ENCODE peak calls at places on chromosomes 5 and 9, in four cellular contexts. One of them, this sample, is unnamed.

GRCh38 chr5:124461857-124462423 is 284.5 kb downstream of the ZNF608 start:
- DNase-seq in H1: no peak
- DNase-seq in H9: no peak
- DNase-seq in IMR-90: no peak
- DNase-seq in this sample: no peak

GRCh38 chr9:78196258-78196657 is 39.6 kb upstream of the CEP78 start:
- DNase-seq in IMR-90: no peak
- DNase-seq in H9: no peak
- DNase-seq in H1: no peak
- DNase-seq in this sample: no peak

GRCh38 chr5:1835431-1835830 is 34.2 kb downstream of the NDUFS6 start:
- DNase-seq in H1: no peak
- DNase-seq in H9: no peak
- DNase-seq in IMR-90: no peak
- DNase-seq in this sample: no peak

GRCh38 chr5:135723451-135723850 is 111.0 kb upstream of the SLC25A48 start:
- DNase-seq in IMR-90: no peak
- DNase-seq in H9: no peak
- DNase-seq in H1: no peak
- DNase-seq in this sample: no peak

GRCh38 chr5:103006921-103007320 is 113.0 kb downstream of the GIN1 start:
- DNase-seq in IMR-90: no peak
- DNase-seq in H1: no peak
- DNase-seq in H9: no peak
- DNase-seq in this sample: peak

GRCh38 chr5:132300572-132301340 is 6.6 kb downstream of the SLC22A4 start:
- DNase-seq in H9: no peak
- DNase-seq in H1: no peak
- DNase-seq in IMR-90: no peak
- DNase-seq in this sample: no peak

GRCh38 chr5:26833596-26833995 is 204.8 kb downstream of the CDH9 start:
- DNase-seq in IMR-90: no peak
- DNase-seq in H9: no peak
- DNase-seq in H1: no peak
- DNase-seq in this sample: no peak

GRCh38 chr5:114221807-114222206 is 140.1 kb upstream of the KCNN2 start:
- DNase-seq in H9: no peak
- DNase-seq in IMR-90: peak
- DNase-seq in H1: no peak
- DNase-seq in this sample: no peak

GRCh38 chr5:148864113-148864841 is 37.9 kb downstream of the ADRB2 start:
- DNase-seq in H9: no peak
- DNase-seq in IMR-90: peak
- DNase-seq in H1: no peak
- DNase-seq in this sample: no peak
- H4K5ac ChIP-seq in H9: no peak
- H4K5ac ChIP-seq in IMR-90: peak
- H4K5ac ChIP-seq in H1: no peak
- H4K5ac ChIP-seq in this sample: no peak

GRCh38 chr5:177128551-177128976 is 5.0 kb upstream of the NSD1 start:
- DNase-seq in H9: no peak
- DNase-seq in H1: no peak
- DNase-seq in IMR-90: no peak
- DNase-seq in this sample: no peak

GRCh38 chr5:177123789-177124485 is 9.6 kb upstream of the NSD1 start:
- DNase-seq in IMR-90: no peak
- DNase-seq in H9: no peak
- DNase-seq in H1: no peak
- DNase-seq in this sample: no peak

GRCh38 chr5:177122566-177122965 is 11.0 kb upstream of the NSD1 start:
- DNase-seq in IMR-90: no peak
- DNase-seq in H1: no peak
- DNase-seq in H9: no peak
- DNase-seq in this sample: no peak

GRCh38 chr5:177126771-177127170 is 6.8 kb upstream of the NSD1 start:
- DNase-seq in H9: no peak
- DNase-seq in IMR-90: no peak
- DNase-seq in H1: no peak
- DNase-seq in this sample: no peak

DNA sequence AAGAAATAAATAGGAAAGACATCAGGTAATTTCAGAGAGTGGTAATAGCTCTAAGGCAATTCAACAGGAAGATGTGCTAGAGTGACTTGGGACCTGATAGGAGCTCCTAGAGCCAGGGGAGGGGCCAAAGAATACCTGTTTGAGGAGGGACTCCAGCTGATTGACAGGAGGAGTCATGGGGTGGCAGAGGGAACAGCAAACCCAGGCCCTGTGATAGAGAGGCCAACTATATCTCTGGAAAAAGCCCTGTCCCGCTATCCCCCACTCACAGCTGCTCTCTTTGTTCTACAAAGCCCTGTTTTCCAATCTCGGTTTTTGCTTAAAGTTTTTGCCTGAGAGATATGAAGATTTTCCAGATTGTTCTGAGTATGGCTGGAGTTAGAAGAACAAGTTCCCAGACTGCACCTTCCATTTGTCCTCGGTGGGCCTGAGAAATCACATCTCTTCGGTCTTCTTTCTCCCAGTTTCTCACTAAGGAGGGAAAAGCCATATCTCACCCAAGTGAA is 9.0 kb upstream of the NSD1 start:
- DNase-seq in H9: peak
- DNase-seq in IMR-90: no peak
- DNase-seq in H1: no peak
- DNase-seq in this sample: peak
- H2BK5ac ChIP-seq in H9: no peak
- H2BK5ac ChIP-seq in IMR-90: no peak
- H2BK5ac ChIP-seq in H1: no peak
- H2BK5ac ChIP-seq in this sample: no peak

DNA sequence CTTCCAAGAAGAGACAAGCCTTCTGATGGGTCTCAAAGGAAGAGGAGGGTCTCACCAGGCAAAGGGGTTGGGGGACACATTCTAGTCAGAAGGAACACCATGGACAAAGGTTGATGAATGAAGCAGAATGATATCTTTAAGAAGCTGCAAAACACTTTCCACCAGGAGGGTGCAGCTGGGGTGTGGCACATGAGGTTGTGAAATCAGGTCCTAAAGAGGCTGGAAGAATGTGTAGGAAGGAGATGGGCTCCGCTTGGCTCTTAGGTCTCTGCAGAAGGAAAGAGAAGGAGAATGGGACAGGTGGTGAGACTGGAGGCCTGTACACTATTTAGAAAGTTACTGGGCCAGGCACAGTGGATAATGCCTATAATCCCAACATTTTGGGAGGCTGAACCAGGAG is 328.6 kb downstream of the PDE4D start:
- DNase-seq in IMR-90: no peak
- DNase-seq in H9: no peak
- DNase-seq in H1: no peak
- DNase-seq in this sample: no peak
- H2AK5ac ChIP-seq in IMR-90: no peak
- H2AK5ac ChIP-seq in H9: no peak
- H2AK5ac ChIP-seq in H1: no peak
- H2AK5ac ChIP-seq in this sample: peak

DNA sequence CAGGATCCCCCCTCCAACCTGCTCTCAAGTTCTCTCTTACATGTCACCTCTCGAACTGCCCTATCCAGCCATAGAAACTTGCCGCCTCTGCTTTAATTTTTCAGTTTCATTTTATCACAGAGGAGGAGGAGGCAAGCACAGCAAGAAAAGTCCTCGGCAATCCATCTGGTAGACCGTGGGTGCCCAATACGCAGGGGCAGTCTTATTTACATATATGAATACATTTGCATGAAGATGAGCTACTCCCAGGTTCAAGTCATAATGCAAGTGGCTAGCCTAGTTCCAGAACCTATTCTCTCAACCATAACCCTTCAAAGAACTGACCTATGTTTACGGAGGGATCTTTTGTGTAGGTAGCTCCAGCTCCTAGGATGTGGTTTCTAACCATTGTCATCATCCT is 223.2 kb upstream of the PANK3 start:
- DNase-seq in IMR-90: no peak
- DNase-seq in H1: no peak
- DNase-seq in H9: no peak
- DNase-seq in this sample: no peak
- H4K5ac ChIP-seq in IMR-90: no peak
- H4K5ac ChIP-seq in H1: no peak
- H4K5ac ChIP-seq in H9: no peak
- H4K5ac ChIP-seq in this sample: no peak

GRCh38 chr9:136175745-136176290 is 29.1 kb downstream of the LHX3 start:
- DNase-seq in H1: no peak
- DNase-seq in H9: no peak
- DNase-seq in IMR-90: no peak
- DNase-seq in this sample: no peak
- H2BK5ac ChIP-seq in H1: no peak
- H2BK5ac ChIP-seq in H9: no peak
- H2BK5ac ChIP-seq in IMR-90: no peak
- H2BK5ac ChIP-seq in this sample: no peak

DNA sequence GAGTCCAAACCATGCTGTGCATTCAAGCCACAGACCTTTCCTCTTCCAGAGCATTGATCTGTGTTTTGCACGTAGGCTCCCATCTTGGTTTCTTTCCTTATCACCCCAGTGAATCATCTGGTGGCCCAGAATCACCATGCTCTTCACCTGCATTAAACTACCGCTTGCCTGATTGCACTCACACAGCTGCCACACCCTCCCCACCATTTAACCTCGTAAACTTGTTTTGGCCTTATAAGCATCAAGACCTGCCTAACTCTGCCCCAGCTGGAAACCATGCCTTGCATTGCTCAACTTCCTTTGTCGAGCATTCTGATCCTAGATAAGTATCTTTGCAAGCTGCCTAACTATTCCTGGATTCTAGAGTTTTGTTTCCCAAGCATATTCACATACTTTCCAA is 369.5 kb upstream of the SEMA6A start:
- DNase-seq in IMR-90: no peak
- DNase-seq in H9: peak
- DNase-seq in H1: peak
- DNase-seq in this sample: peak
- H2AK5ac ChIP-seq in IMR-90: no peak
- H2AK5ac ChIP-seq in H9: no peak
- H2AK5ac ChIP-seq in H1: peak
- H2AK5ac ChIP-seq in this sample: peak

DNA sequence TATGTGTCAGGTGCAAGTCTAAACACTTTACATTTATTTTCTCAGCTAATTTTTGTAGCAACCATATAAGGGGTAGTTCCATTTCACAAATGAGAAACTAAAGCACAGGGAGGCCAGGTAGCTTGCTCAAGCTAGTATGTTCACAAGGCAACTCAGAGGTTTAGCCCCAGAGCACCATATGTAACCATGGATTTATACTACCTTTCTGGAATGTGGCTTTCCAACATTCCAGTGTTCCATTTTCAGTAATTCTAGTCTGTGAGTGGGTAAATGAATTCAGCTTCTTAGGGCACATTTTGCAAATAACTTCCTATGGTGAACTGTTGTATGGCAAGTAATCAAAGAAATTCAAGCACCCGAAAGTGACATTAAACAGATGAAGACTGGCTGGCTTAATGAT is 25.0 kb upstream of the CAST start:
- DNase-seq in H1: no peak
- DNase-seq in IMR-90: no peak
- DNase-seq in H9: no peak
- DNase-seq in this sample: no peak
- H4K5ac ChIP-seq in H1: no peak
- H4K5ac ChIP-seq in IMR-90: no peak
- H4K5ac ChIP-seq in H9: no peak
- H4K5ac ChIP-seq in this sample: no peak

GRCh38 chr5:154762700-154763099 is 7.5 kb downstream of the LARP1 start:
- DNase-seq in IMR-90: no peak
- DNase-seq in H9: no peak
- DNase-seq in H1: no peak
- DNase-seq in this sample: no peak
- H2BK5ac ChIP-seq in IMR-90: no peak
- H2BK5ac ChIP-seq in H9: no peak
- H2BK5ac ChIP-seq in H1: no peak
- H2BK5ac ChIP-seq in this sample: no peak

GRCh38 chr9:69122086-69122390 is 52.0 kb upstream of the TJP2 start:
- DNase-seq in IMR-90: peak
- DNase-seq in H1: no peak
- DNase-seq in H9: peak
- DNase-seq in this sample: peak
- H2AK5ac ChIP-seq in IMR-90: no peak
- H2AK5ac ChIP-seq in H1: no peak
- H2AK5ac ChIP-seq in H9: no peak
- H2AK5ac ChIP-seq in this sample: no peak

This sample was measured in mesendoderm.